ENCODE peak calls at places on chromosomes 12 and 14, in four cellular contexts. C is K562, Y is GM12892, J is HepG2. F is an unnamed sample.

GRCh38 chr12:52249041-52249461 is 16.0 kb downstream of the KRT7 start:
- DNase-seq in C (no peak), Y (no peak), J (no peak), F (no peak)

GRCh38 chr14:96106891-96107290 is 67.7 kb downstream of the C14orf132 start:
- DNase-seq in C (no peak), Y (no peak), J (no peak), F (no peak)

GRCh38 chr12:98002887-98003493 is 512.4 kb upstream of the TMPO start:
- DNase-seq in C (peak), Y (no peak), J (peak), F (peak)

GRCh38 chr12:56271031-56271430 is 4.3 kb downstream of the COQ10A start:
- DNase-seq in C (peak), Y (no peak), J (no peak), F (no peak)

GRCh38 chr12:4961311-4961710 is 51.6 kb downstream of the KCNA1 start:
- DNase-seq in C (no peak), Y (no peak), J (no peak), F (no peak)

GRCh38 chr12:100368066-100368465 is 11.2 kb downstream of the SLC17A8 start:
- DNase-seq in C (no peak), Y (no peak), J (no peak), F (no peak)

GRCh38 chr14:64763801-64764511 is 59.7 kb downstream of the PLEKHG3 start:
- DNase-seq in C (no peak), Y (no peak), J (no peak), F (no peak)

GRCh38 chr12:125128806-125129571 is 63.8 kb downstream of the AACS start:
- DNase-seq in C (no peak), Y (no peak), J (no peak), F (no peak)

GRCh38 chr12:30304528-30304927 is 391.1 kb downstream of the IPO8 start:
- DNase-seq in C (no peak), Y (no peak), J (no peak), F (no peak)

GRCh38 chr12:10214877-10215267 is 2.2 kb downstream of the GABARAPL1 start:
- DNase-seq in C (no peak), Y (no peak), J (no peak), F (no peak)

GRCh38 chr12:109581334-109581691 is 7.7 kb downstream of the MVK start:
- DNase-seq in C (no peak), Y (no peak), J (no peak), F (no peak)

GRCh38 chr14:100784523-100785337 is 41.2 kb upstream of the MEG3 start:
- DNase-seq in C (no peak), Y (no peak), J (no peak), F (no peak)

GRCh38 chr14:20631821-20632389 is 9.6 kb downstream of the OR6S1 start:
- DNase-seq in C (peak), Y (no peak), J (peak), F (no peak)

GRCh38 chr12:114444422-114445279 is 38.7 kb upstream of the TBX5 start:
- DNase-seq in C (no peak), Y (no peak), J (no peak), F (no peak)

GRCh38 chr12:52256165-52256935 is 18.1 kb upstream of the KRT86 start:
- DNase-seq in C (no peak), Y (no peak), J (no peak), F (no peak)

GRCh38 chr12:121719926-121720414 is 7.4 kb downstream of the TMEM120B start:
- DNase-seq in C (no peak), Y (no peak), J (no peak), F (no peak)

GRCh38 chr14:59705866-59706265 is 129.3 kb upstream of the CCDC175 start:
- DNase-seq in C (no peak), Y (no peak), J (no peak), F (no peak)

GRCh38 chr12:106144847-106145246 is 6.1 kb upstream of the NUAK1 start:
- DNase-seq in C (no peak), Y (no peak), J (no peak), F (no peak)

GRCh38 chr12:120684523-120684932 is 2.4 kb upstream of the MLEC start:
- DNase-seq in C (no peak), Y (no peak), J (no peak), F (no peak)

GRCh38 chr14:99146991-99147740 is 124.8 kb downstream of the BCL11B start:
- DNase-seq in C (no peak), Y (no peak), J (no peak), F (no peak)

GRCh38 chr14:52052289-52052943 is 16.4 kb downstream of the NID2 start:
- DNase-seq in C (no peak), Y (no peak), J (no peak), F (no peak)
- TF ChIP-seq TAF1 in C (no peak), Y (no peak), J (no peak), F (no peak)

GRCh38 chr12:96241484-96242256 is 47.5 kb downstream of the ELK3 start:
- DNase-seq in C (no peak), Y (no peak), J (no peak), F (no peak)
- TF ChIP-seq POLR2AphosphoS5 in C (no peak), Y (no peak), J (no peak), F (no peak)

DNA sequence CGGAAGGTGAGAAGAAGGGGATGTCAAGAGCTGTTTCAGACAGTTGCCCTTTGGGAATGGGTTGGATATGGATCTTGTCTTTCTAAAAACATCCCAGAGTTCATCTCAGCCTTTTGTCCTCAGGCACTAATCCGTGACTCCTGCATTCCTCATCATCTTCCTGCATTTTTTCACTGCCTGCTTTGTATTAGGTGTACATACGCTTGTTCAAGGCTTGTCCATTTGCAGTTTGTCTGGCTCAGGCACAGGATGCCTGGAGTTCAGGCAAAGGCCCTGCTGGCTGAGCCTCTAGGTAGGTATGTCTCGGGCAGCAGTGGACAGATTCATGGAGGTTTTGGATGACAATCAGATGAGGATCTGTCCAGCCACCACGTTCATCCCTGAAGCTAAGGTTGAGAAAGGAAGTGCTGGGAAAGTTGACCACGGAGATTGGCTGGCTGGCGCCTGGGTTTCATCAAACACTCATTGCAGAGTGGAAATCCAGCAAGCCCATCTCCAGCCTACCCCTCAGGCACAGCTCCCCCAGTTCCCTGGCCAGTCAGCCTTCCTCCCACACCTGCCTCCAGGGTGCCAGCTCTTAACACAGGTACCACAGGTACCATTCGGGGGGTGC is 12.4 kb upstream of the TMEM106C start:
- DNase-seq in C (no peak), Y (no peak), J (no peak), F (no peak)
- TF ChIP-seq TAF1 in C (no peak), Y (no peak), J (no peak), F (no peak)

GRCh38 chr12:6201199-6201608 is 1.0 kb downstream of the CD9 start:
- DNase-seq in C (no peak), Y (no peak), J (no peak), F (no peak)
- TF ChIP-seq POLR2AphosphoS5 in C (no peak), Y (no peak), J (no peak), F (no peak)